ENCODE peak calls at places on chromosomes 2 and 18, in eight cellular contexts. One of them, this sample, is unnamed.

GRCh38 chr2:48508461-48509124 is 21.4 kb upstream of the STON1 start:
- DNase-seq in endothelial cell: peak
- DNase-seq in GOT3: no peak
- DNase-seq in GF-D8: peak
- DNase-seq in pancreas: no peak
- DNase-seq in AG04449: no peak
- DNase-seq in activated gamma-delta T cell treated with Interleukin-2 at 50 U/mL for 16 hours: no peak
- DNase-seq in RKO: no peak
- DNase-seq in this sample: no peak

GRCh38 chr18:70419526-70419925 is 130.7 kb downstream of the SOCS6 start:
- DNase-seq in endothelial cell: no peak
- DNase-seq in AG04449: no peak
- DNase-seq in GF-D8: no peak
- DNase-seq in RKO: no peak
- DNase-seq in pancreas: no peak
- DNase-seq in activated gamma-delta T cell treated with Interleukin-2 at 50 U/mL for 16 hours: no peak
- DNase-seq in GOT3: no peak
- DNase-seq in this sample: no peak

GRCh38 chr2:181683518-181684453 is 3.5 kb upstream of the NEUROD1 start:
- DNase-seq in pancreas: no peak
- DNase-seq in activated gamma-delta T cell treated with Interleukin-2 at 50 U/mL for 16 hours: no peak
- DNase-seq in endothelial cell: no peak
- DNase-seq in GOT3: no peak
- DNase-seq in GF-D8: no peak
- DNase-seq in RKO: no peak
- DNase-seq in AG04449: no peak
- DNase-seq in this sample: no peak

GRCh38 chr2:114170070-114170469 is 272.4 kb upstream of the DPP10 start:
- DNase-seq in pancreas: no peak
- DNase-seq in activated gamma-delta T cell treated with Interleukin-2 at 50 U/mL for 16 hours: no peak
- DNase-seq in GF-D8: no peak
- DNase-seq in endothelial cell: no peak
- DNase-seq in GOT3: no peak
- DNase-seq in RKO: peak
- DNase-seq in AG04449: no peak
- DNase-seq in this sample: no peak

GRCh38 chr2:579351-579886 is 97.8 kb downstream of the TMEM18 start:
- DNase-seq in AG04449: no peak
- DNase-seq in pancreas: no peak
- DNase-seq in GF-D8: no peak
- DNase-seq in RKO: no peak
- DNase-seq in endothelial cell: no peak
- DNase-seq in activated gamma-delta T cell treated with Interleukin-2 at 50 U/mL for 16 hours: no peak
- DNase-seq in GOT3: no peak
- DNase-seq in this sample: no peak

GRCh38 chr2:181876614-181877063 is 14.9 kb upstream of the ITPRID2 start:
- DNase-seq in activated gamma-delta T cell treated with Interleukin-2 at 50 U/mL for 16 hours: no peak
- DNase-seq in GOT3: no peak
- DNase-seq in pancreas: no peak
- DNase-seq in RKO: peak
- DNase-seq in AG04449: no peak
- DNase-seq in endothelial cell: no peak
- DNase-seq in GF-D8: no peak
- DNase-seq in this sample: no peak

GRCh38 chr18:48848641-48849143 is 102.1 kb downstream of the SMAD7 start:
- DNase-seq in RKO: no peak
- DNase-seq in activated gamma-delta T cell treated with Interleukin-2 at 50 U/mL for 16 hours: no peak
- DNase-seq in GF-D8: no peak
- DNase-seq in AG04449: no peak
- DNase-seq in endothelial cell: peak
- DNase-seq in GOT3: no peak
- DNase-seq in pancreas: no peak
- DNase-seq in this sample: no peak

GRCh38 chr2:230502593-230502992 is 86.6 kb downstream of the SP100 start:
- DNase-seq in AG04449: no peak
- DNase-seq in endothelial cell: no peak
- DNase-seq in RKO: no peak
- DNase-seq in GF-D8: no peak
- DNase-seq in pancreas: no peak
- DNase-seq in activated gamma-delta T cell treated with Interleukin-2 at 50 U/mL for 16 hours: no peak
- DNase-seq in GOT3: no peak
- DNase-seq in this sample: no peak

GRCh38 chr2:9165625-9166024 is 41.0 kb upstream of the ASAP2 start:
- DNase-seq in GOT3: no peak
- DNase-seq in activated gamma-delta T cell treated with Interleukin-2 at 50 U/mL for 16 hours: no peak
- DNase-seq in RKO: no peak
- DNase-seq in AG04449: no peak
- DNase-seq in GF-D8: no peak
- DNase-seq in endothelial cell: no peak
- DNase-seq in pancreas: no peak
- DNase-seq in this sample: no peak

GRCh38 chr2:240988146-240988545 is 10.3 kb upstream of the SNED1 start:
- DNase-seq in pancreas: peak
- DNase-seq in AG04449: no peak
- DNase-seq in activated gamma-delta T cell treated with Interleukin-2 at 50 U/mL for 16 hours: no peak
- DNase-seq in GF-D8: no peak
- DNase-seq in endothelial cell: no peak
- DNase-seq in RKO: no peak
- DNase-seq in GOT3: no peak
- DNase-seq in this sample: peak

GRCh38 chr2:120820263-120820884 is 84.7 kb downstream of the GLI2 start:
- DNase-seq in activated gamma-delta T cell treated with Interleukin-2 at 50 U/mL for 16 hours: no peak
- DNase-seq in RKO: no peak
- DNase-seq in endothelial cell: no peak
- DNase-seq in GOT3: no peak
- DNase-seq in AG04449: no peak
- DNase-seq in pancreas: no peak
- DNase-seq in GF-D8: no peak
- DNase-seq in this sample: no peak

GRCh38 chr2:85577386-85578242 is at the start of gene VAMP8:
- DNase-seq in AG04449: no peak
- DNase-seq in GOT3: no peak
- DNase-seq in endothelial cell: no peak
- DNase-seq in RKO: no peak
- DNase-seq in GF-D8: peak
- DNase-seq in activated gamma-delta T cell treated with Interleukin-2 at 50 U/mL for 16 hours: peak
- DNase-seq in pancreas: peak
- DNase-seq in this sample: peak

GRCh38 chr2:197813093-197813787 is 8.8 kb downstream of the PLCL1 start:
- DNase-seq in endothelial cell: no peak
- DNase-seq in GF-D8: no peak
- DNase-seq in activated gamma-delta T cell treated with Interleukin-2 at 50 U/mL for 16 hours: no peak
- DNase-seq in pancreas: no peak
- DNase-seq in AG04449: no peak
- DNase-seq in RKO: peak
- DNase-seq in GOT3: no peak
- DNase-seq in this sample: no peak

GRCh38 chr2:219460424-219460926 is 25.8 kb downstream of the SPEG start:
- DNase-seq in endothelial cell: no peak
- DNase-seq in activated gamma-delta T cell treated with Interleukin-2 at 50 U/mL for 16 hours: no peak
- DNase-seq in pancreas: no peak
- DNase-seq in GOT3: peak
- DNase-seq in GF-D8: no peak
- DNase-seq in AG04449: no peak
- DNase-seq in RKO: no peak
- DNase-seq in this sample: peak

GRCh38 chr2:39487398-39488250 is 50.5 kb upstream of the MAP4K3 start:
- DNase-seq in GF-D8: no peak
- DNase-seq in AG04449: no peak
- DNase-seq in activated gamma-delta T cell treated with Interleukin-2 at 50 U/mL for 16 hours: no peak
- DNase-seq in GOT3: no peak
- DNase-seq in pancreas: no peak
- DNase-seq in endothelial cell: no peak
- DNase-seq in RKO: no peak
- DNase-seq in this sample: no peak

GRCh38 chr2:62362561-62362960 is 143.4 kb downstream of the TMEM17 start:
- DNase-seq in RKO: no peak
- DNase-seq in GOT3: no peak
- DNase-seq in AG04449: no peak
- DNase-seq in activated gamma-delta T cell treated with Interleukin-2 at 50 U/mL for 16 hours: no peak
- DNase-seq in pancreas: peak
- DNase-seq in endothelial cell: no peak
- DNase-seq in GF-D8: no peak
- DNase-seq in this sample: no peak

GRCh38 chr2:223001831-223002230 is 50.2 kb upstream of the KCNE4 start:
- DNase-seq in pancreas: no peak
- DNase-seq in activated gamma-delta T cell treated with Interleukin-2 at 50 U/mL for 16 hours: no peak
- DNase-seq in AG04449: peak
- DNase-seq in GOT3: no peak
- DNase-seq in RKO: no peak
- DNase-seq in GF-D8: no peak
- DNase-seq in endothelial cell: no peak
- DNase-seq in this sample: no peak

GRCh38 chr2:155975734-155976133 is 356.8 kb downstream of the NR4A2 start:
- DNase-seq in endothelial cell: no peak
- DNase-seq in GOT3: no peak
- DNase-seq in activated gamma-delta T cell treated with Interleukin-2 at 50 U/mL for 16 hours: no peak
- DNase-seq in AG04449: no peak
- DNase-seq in RKO: no peak
- DNase-seq in GF-D8: no peak
- DNase-seq in pancreas: no peak
- DNase-seq in this sample: no peak

GRCh38 chr2:40511661-40512213 is 59.8 kb upstream of the SLC8A1 start:
- DNase-seq in endothelial cell: no peak
- DNase-seq in activated gamma-delta T cell treated with Interleukin-2 at 50 U/mL for 16 hours: no peak
- DNase-seq in AG04449: peak
- DNase-seq in GF-D8: no peak
- DNase-seq in RKO: no peak
- DNase-seq in pancreas: no peak
- DNase-seq in GOT3: no peak
- DNase-seq in this sample: peak

GRCh38 chr2:135256531-135257258 is 204.6 kb downstream of the RAB3GAP1 start:
- DNase-seq in GOT3: no peak
- DNase-seq in RKO: peak
- DNase-seq in GF-D8: no peak
- DNase-seq in endothelial cell: no peak
- DNase-seq in AG04449: no peak
- DNase-seq in activated gamma-delta T cell treated with Interleukin-2 at 50 U/mL for 16 hours: no peak
- DNase-seq in pancreas: no peak
- DNase-seq in this sample: no peak

GRCh38 chr18:62807406-62807805 is 92.1 kb downstream of the PHLPP1 start:
- DNase-seq in endothelial cell: no peak
- DNase-seq in GOT3: no peak
- DNase-seq in AG04449: no peak
- DNase-seq in activated gamma-delta T cell treated with Interleukin-2 at 50 U/mL for 16 hours: no peak
- DNase-seq in pancreas: no peak
- DNase-seq in GF-D8: peak
- DNase-seq in RKO: no peak
- DNase-seq in this sample: no peak